ENCODE peak calls at places on chromosome 5, in eight cellular contexts. R is adrenal gland, Y is H9, T is neural progenitor cell, M is stomach, F is RWPE2, I is SK-N-SH, A is lower lobe of right lung. O is an unnamed sample.

GRCh38 chr5:152051499-152052454 is 127.1 kb upstream of the GLRA1 start:
- DNase-seq in R (no peak), Y (peak; percentile 80), T (peak; percentile 77), M (no peak), F (no peak), I (no peak), A (no peak), O (no peak)

GRCh38 chr5:176844706-176845391 is 34.5 kb downstream of the UNC5A start:
- DNase-seq in R (no peak), Y (no peak), T (no peak), M (no peak), F (no peak), I (peak; percentile 89), A (no peak), O (no peak)

GRCh38 chr5:81247441-81247972 is 14.4 kb downstream of the CKMT2 start:
- DNase-seq in R (no peak), Y (no peak), T (peak; percentile 53), M (no peak), F (no peak), I (no peak), A (no peak), O (no peak)

GRCh38 chr5:154610321-154611154 is 132.5 kb upstream of the HAND1 start:
- DNase-seq in R (peak; percentile 84), Y (peak; percentile 90), T (peak; percentile 92), M (peak; percentile 80), F (peak; percentile 80), I (peak; percentile 96), A (peak; percentile 85), O (peak; percentile 11)

GRCh38 chr5:151155149-151155776 is 2.3 kb downstream of the ANXA6 start:
- DNase-seq in R (no peak), Y (no peak), T (no peak), M (no peak), F (no peak), I (no peak), A (no peak), O (no peak)

GRCh38 chr5:157540707-157541451 is 34.7 kb downstream of the ADAM19 start:
- DNase-seq in R (peak; percentile 49), Y (no peak), T (peak; percentile 15), M (peak; percentile 39), F (no peak), I (peak; percentile 37), A (peak; percentile 53), O (no peak)

GRCh38 chr5:79507251-79508205 is 6.4 kb downstream of the HOMER1 start:
- DNase-seq in R (no peak), Y (no peak), T (no peak), M (no peak), F (no peak), I (no peak), A (no peak), O (no peak)

GRCh38 chr5:17991775-17992174 is 357.5 kb downstream of the TAF11L14 start:
- DNase-seq in R (no peak), Y (no peak), T (no peak), M (no peak), F (no peak), I (no peak), A (no peak), O (no peak)

GRCh38 chr5:172852490-172853354 is 18.7 kb downstream of the ERGIC1 start:
- DNase-seq in R (peak; percentile 91), Y (no peak), T (no peak), M (peak; percentile 70), F (no peak), I (no peak), A (no peak), O (no peak)

GRCh38 chr5:173781826-173782670 is 106.1 kb upstream of the CPEB4 start:
- DNase-seq in R (peak; percentile 92), Y (no peak), T (no peak), M (peak; percentile 77), F (peak; percentile 83), I (peak; percentile 54), A (peak; percentile 83), O (peak; percentile 72)

GRCh38 chr5:430214-430925 is 12.6 kb upstream of the EXOC3 start:
- DNase-seq in R (no peak), Y (peak; percentile 20), T (no peak), M (peak; percentile 17), F (peak; percentile 65), I (no peak), A (no peak), O (no peak)

DNA sequence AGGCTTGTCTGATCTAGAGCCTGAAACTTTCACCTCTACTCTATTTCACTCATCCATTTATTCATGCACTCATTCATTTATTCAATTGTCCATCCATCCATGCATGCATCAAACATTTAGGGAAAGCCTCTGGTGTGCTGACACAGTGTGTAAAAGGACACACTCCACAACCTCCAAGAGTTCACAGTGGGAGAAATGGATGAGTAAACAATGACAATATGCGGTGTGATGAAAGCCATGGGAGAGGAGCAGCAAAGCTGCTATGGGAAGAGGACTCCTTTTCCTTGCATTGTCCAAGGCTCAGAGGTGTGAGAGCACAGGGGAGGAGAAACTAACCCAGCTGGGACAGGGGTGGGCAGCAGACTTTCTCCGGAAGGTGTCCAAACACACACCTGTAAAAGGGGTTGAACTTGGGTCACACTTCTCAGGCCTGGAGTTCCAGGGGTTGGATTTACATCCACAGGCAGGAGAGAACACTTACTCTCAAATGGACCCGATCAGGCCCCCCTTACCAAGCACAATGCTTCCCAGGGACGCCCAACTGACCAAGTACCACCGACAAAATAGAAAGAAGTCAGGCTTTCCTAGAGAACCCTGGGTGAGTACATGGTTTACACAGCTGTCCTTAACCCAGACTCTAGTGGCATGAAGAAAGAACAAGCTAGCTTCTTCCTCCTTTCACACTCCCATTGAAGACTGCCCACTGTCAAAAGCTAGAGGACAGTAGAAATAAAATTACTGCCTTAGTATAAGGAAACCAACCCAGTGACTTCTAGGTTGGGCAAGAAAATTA is 21.3 kb upstream of the PFDN1 start:
- DNase-seq in R (no peak), Y (no peak), T (no peak), M (no peak), F (no peak), I (no peak), A (no peak), O (no peak)
- H3K27ac ChIP-seq in R (peak overlapping the region; percentile 95), Y (no peak overlapping the region), T (no peak overlapping the region), M (peak overlapping the region; percentile 84), F (peak overlapping the region; percentile 62), I (peak overlapping the region; percentile 94), A (peak overlapping the region; percentile 81), O (peak overlapping the region; percentile 83)

GRCh38 chr5:108620516-108620915 is 127.2 kb upstream of the FER start:
- DNase-seq in R (no peak), Y (no peak), T (no peak), M (no peak), F (no peak), I (no peak), A (no peak), O (no peak)

GRCh38 chr5:108615216-108615615 is 132.5 kb upstream of the FER start:
- DNase-seq in R (no peak), Y (no peak), T (no peak), M (no peak), F (no peak), I (no peak), A (no peak), O (no peak)

GRCh38 chr5:108619815-108620214 is 127.9 kb upstream of the FER start:
- DNase-seq in R (no peak), Y (no peak), T (no peak), M (no peak), F (no peak), I (no peak), A (no peak), O (no peak)

GRCh38 chr5:108617467-108618435 is 129.9 kb upstream of the FER start:
- DNase-seq in R (no peak), Y (peak; percentile 51), T (no peak), M (no peak), F (no peak), I (no peak), A (no peak), O (no peak)
- TF ChIP-seq CTCF in R (no peak), Y (peak; percentile 47), T (no peak), M (no peak), F (no peak), I (no peak), A (no peak), O (no peak)

GRCh38 chr5:135055385-135055784 is 21.4 kb upstream of the PITX1 start:
- DNase-seq in R (no peak), Y (no peak), T (no peak), M (no peak), F (no peak), I (no peak), A (peak; percentile 20), O (no peak)

GRCh38 chr5:135052511-135053145 is 18.6 kb upstream of the PITX1 start:
- DNase-seq in R (no peak), Y (no peak), T (no peak), M (no peak), F (no peak), I (no peak), A (peak; percentile 29), O (no peak)

GRCh38 chr5:135053278-135053677 is 19.2 kb upstream of the PITX1 start:
- DNase-seq in R (no peak), Y (no peak), T (no peak), M (no peak), F (no peak), I (no peak), A (peak; percentile 17), O (no peak)

GRCh38 chr5:135054546-135054945 is 20.5 kb upstream of the PITX1 start:
- DNase-seq in R (no peak), Y (no peak), T (no peak), M (no peak), F (no peak), I (no peak), A (peak; percentile 10), O (no peak)

DNA sequence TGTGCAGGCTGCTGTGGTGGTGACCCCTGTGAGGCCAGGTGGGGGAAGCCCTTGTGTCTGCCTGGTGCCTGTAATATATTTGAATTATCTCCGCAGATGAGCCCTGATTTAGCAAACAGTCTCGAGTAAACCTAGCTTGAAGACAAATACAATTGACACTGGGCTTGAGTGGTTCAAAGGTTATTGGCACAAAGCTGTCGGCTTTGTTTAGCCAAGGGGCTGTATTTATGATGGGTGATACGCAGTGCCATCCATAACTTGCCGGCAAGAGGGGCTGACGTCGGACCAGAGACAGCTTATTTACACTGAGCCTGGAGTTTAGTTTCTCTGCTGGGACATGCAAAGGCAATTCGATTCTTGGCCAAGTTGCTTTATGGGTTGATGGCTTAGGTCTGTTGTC is 20.0 kb upstream of the PITX1 start:
- DNase-seq in R (no peak), Y (no peak), T (no peak), M (no peak), F (no peak), I (no peak), A (no peak), O (no peak)
- H3K27me3 ChIP-seq in R (peaks cover 22% of the 10 kb centered on the region), Y (peaks cover 25% of the 10 kb centered on the region), T (peaks cover 100% of the 10 kb centered on the region), M (peaks cover 16% of the 10 kb centered on the region), F (no peaks in the 10 kb centered on the region), I (peaks cover 60% of the 10 kb centered on the region), A (peaks cover 51% of the 10 kb centered on the region), O (no peaks in the 10 kb centered on the region)

DNA sequence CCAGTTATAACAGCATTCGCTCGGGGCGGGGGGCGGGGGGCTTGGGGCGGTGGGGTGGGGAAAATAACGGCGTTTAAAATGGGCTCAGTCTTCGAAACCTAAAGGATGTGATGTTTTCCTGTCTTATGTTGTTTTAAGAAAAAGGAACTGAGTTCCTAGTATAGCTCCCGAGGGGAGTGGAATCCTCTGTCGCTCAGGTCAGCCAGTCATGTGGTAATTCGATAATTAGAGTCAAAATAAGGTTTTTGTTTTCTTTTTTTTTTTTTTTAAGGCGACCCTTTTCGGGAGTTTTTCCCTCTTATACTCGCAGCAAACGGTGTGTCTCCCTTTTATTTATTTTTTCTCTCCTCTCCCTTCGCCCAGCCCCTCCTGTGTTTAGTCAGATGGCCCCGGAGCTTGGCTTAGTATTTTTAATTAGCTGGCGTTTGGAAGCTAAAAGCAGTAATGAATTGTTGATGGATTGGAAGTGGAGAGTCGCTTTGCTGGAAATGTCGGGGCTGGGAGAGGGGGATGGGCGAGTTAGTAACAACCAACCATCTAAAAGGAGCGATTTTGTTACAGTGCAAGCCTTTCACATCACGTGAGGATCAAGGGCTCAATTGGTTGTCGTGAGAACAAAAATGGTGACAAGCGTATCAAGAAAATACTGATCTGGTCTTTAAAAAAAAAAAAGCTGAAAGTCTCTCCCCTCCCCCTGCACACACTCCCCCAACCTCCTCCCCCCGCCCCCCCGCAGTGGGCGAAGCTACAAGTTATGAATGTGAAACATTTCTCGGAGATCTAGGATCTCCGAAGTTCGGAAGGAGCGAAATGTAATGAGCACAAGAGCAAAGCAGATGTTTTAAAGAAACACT is 704 bp upstream of the ZNF608 start:
- DNase-seq in R (peak; percentile 90), Y (peak; percentile 88), T (peak; percentile 93), M (peak; percentile 79), F (no peak), I (peak; percentile 61), A (peak; percentile 75), O (peak; percentile 31)
- H3K27ac ChIP-seq in R (peak overlapping the region; percentile 84), Y (peak overlapping the region; percentile 83), T (peak overlapping the region; percentile 96), M (peak overlapping the region; percentile 93), F (peak overlapping the region; percentile 41), I (peak overlapping the region; percentile 85), A (peak overlapping the region; percentile 91), O (peak overlapping the region; percentile 85)

O was measured in thoracic aorta.